ENCODE peak calls at places on chromosome 15, in five cellular contexts. One of them, this sample, is unnamed.

GRCh38 chr15:68407141-68407885 is 24.6 kb downstream of the ITGA11 start:
- DNase-seq in RWPE1: no peak
- DNase-seq in hypothalamus: no peak
- DNase-seq in GM13976: no peak
- DNase-seq in T-helper 9 cell: no peak
- DNase-seq in this sample: no peak

GRCh38 chr15:40955141-40955903 is 2.1 kb downstream of the CHAC1 start:
- DNase-seq in RWPE1: no peak
- DNase-seq in hypothalamus: no peak
- DNase-seq in GM13976: no peak
- DNase-seq in T-helper 9 cell: no peak
- DNase-seq in this sample: no peak

GRCh38 chr15:101121511-101122090 is 130.2 kb downstream of the CHSY1 start:
- DNase-seq in RWPE1: no peak
- DNase-seq in hypothalamus: peak; percentile 18
- DNase-seq in GM13976: peak; percentile 81
- DNase-seq in T-helper 9 cell: no peak
- DNase-seq in this sample: no peak

GRCh38 chr15:97972366-97972765 is 11.9 kb downstream of the ARRDC4 start:
- DNase-seq in RWPE1: no peak
- DNase-seq in hypothalamus: no peak
- DNase-seq in GM13976: no peak
- DNase-seq in T-helper 9 cell: no peak
- DNase-seq in this sample: no peak

GRCh38 chr15:29636140-29636539 is 186.1 kb downstream of the TJP1 start:
- DNase-seq in RWPE1: no peak
- DNase-seq in hypothalamus: no peak
- DNase-seq in GM13976: no peak
- DNase-seq in T-helper 9 cell: no peak
- DNase-seq in this sample: no peak

GRCh38 chr15:61457050-61457733 is 228.1 kb upstream of the RORA start:
- DNase-seq in RWPE1: no peak
- DNase-seq in hypothalamus: no peak
- DNase-seq in GM13976: no peak
- DNase-seq in T-helper 9 cell: no peak
- DNase-seq in this sample: no peak

GRCh38 chr15:40069178-40070165 is 30.5 kb upstream of the SRP14 start:
- DNase-seq in RWPE1: peak; percentile 69
- DNase-seq in hypothalamus: peak; percentile 92
- DNase-seq in GM13976: peak; percentile 87
- DNase-seq in T-helper 9 cell: no peak
- DNase-seq in this sample: no peak

GRCh38 chr15:88912500-88912921 is 668 bp downstream of the MFGE8 start:
- DNase-seq in RWPE1: no peak
- DNase-seq in hypothalamus: no peak
- DNase-seq in GM13976: peak; percentile 33
- DNase-seq in T-helper 9 cell: no peak
- DNase-seq in this sample: no peak

GRCh38 chr15:88219623-88220022 is 36.9 kb downstream of the NTRK3 start:
- DNase-seq in RWPE1: no peak
- DNase-seq in hypothalamus: no peak
- DNase-seq in GM13976: no peak
- DNase-seq in T-helper 9 cell: no peak
- DNase-seq in this sample: no peak

GRCh38 chr15:29222129-29222853 is 47.3 kb downstream of the NSMCE3 start:
- DNase-seq in RWPE1: no peak
- DNase-seq in hypothalamus: no peak
- DNase-seq in GM13976: no peak
- DNase-seq in T-helper 9 cell: no peak
- DNase-seq in this sample: no peak

GRCh38 chr15:92781925-92782453 is 118.1 kb upstream of the CHD2 start:
- DNase-seq in RWPE1: no peak
- DNase-seq in hypothalamus: no peak
- DNase-seq in GM13976: no peak
- DNase-seq in T-helper 9 cell: no peak
- DNase-seq in this sample: no peak

GRCh38 chr15:40511472-40512133 is 40.8 kb downstream of the CHST14 start:
- DNase-seq in RWPE1: peak; percentile 80
- DNase-seq in hypothalamus: no peak
- DNase-seq in GM13976: peak; percentile 76
- DNase-seq in T-helper 9 cell: no peak
- DNase-seq in this sample: no peak

GRCh38 chr15:73530649-73531048 is 87.7 kb downstream of the REC114 start:
- DNase-seq in RWPE1: no peak
- DNase-seq in hypothalamus: no peak
- DNase-seq in GM13976: no peak
- DNase-seq in T-helper 9 cell: no peak
- DNase-seq in this sample: no peak

GRCh38 chr15:70014311-70014707 is 83.4 kb downstream of the TLE3 start:
- DNase-seq in RWPE1: no peak
- DNase-seq in hypothalamus: no peak
- DNase-seq in GM13976: no peak
- DNase-seq in T-helper 9 cell: no peak
- DNase-seq in this sample: no peak

GRCh38 chr15:66951976-66952375 is 113.4 kb upstream of the SMAD3 start:
- DNase-seq in RWPE1: no peak
- DNase-seq in hypothalamus: no peak
- DNase-seq in GM13976: no peak
- DNase-seq in T-helper 9 cell: no peak
- DNase-seq in this sample: no peak

GRCh38 chr15:77857419-77857818 is 220.1 kb downstream of the TBC1D2B start:
- DNase-seq in RWPE1: no peak
- DNase-seq in hypothalamus: no peak
- DNase-seq in GM13976: no peak
- DNase-seq in T-helper 9 cell: no peak
- DNase-seq in this sample: no peak

This sample was measured in GM12864.